ENCODE peak calls at places on chromosomes 3 and 15, in six cellular contexts. One of them, this sample, is unnamed.

GRCh38 chr3:126313580-126314304 is 43.5 kb downstream of the KLF15 start:
- DNase-seq in HAP-1: no peak
- DNase-seq in HT1080: no peak
- DNase-seq in AG08396: no peak
- DNase-seq in activated T-cell treated with anti-CD3 and anti-CD28 coated beads for 4 hours: no peak
- DNase-seq in Peyer's patch: no peak
- DNase-seq in this sample: no peak

GRCh38 chr3:62940763-62941632 is 65.8 kb upstream of the CADPS start:
- DNase-seq in AG08396: no peak
- DNase-seq in HT1080: peak; percentile 74
- DNase-seq in activated T-cell treated with anti-CD3 and anti-CD28 coated beads for 4 hours: no peak
- DNase-seq in HAP-1: peak; percentile 84
- DNase-seq in Peyer's patch: no peak
- DNase-seq in this sample: no peak

GRCh38 chr3:169790687-169791429 is 17.7 kb downstream of the MYNN start:
- DNase-seq in HT1080: peak; percentile 77
- DNase-seq in AG08396: no peak
- DNase-seq in activated T-cell treated with anti-CD3 and anti-CD28 coated beads for 4 hours: no peak
- DNase-seq in Peyer's patch: no peak
- DNase-seq in HAP-1: no peak
- DNase-seq in this sample: no peak

GRCh38 chr15:90885432-90886290 is 1.4 kb downstream of the FES start:
- DNase-seq in activated T-cell treated with anti-CD3 and anti-CD28 coated beads for 4 hours: peak; percentile 77
- DNase-seq in HAP-1: peak; percentile 70
- DNase-seq in AG08396: peak; percentile 82
- DNase-seq in Peyer's patch: peak; percentile 91
- DNase-seq in HT1080: peak; percentile 58
- DNase-seq in this sample: no peak

GRCh38 chr3:58260261-58260731 is 22.7 kb downstream of the ABHD6 start:
- DNase-seq in Peyer's patch: no peak
- DNase-seq in HAP-1: no peak
- DNase-seq in HT1080: peak; percentile 95
- DNase-seq in activated T-cell treated with anti-CD3 and anti-CD28 coated beads for 4 hours: no peak
- DNase-seq in AG08396: peak; percentile 75
- DNase-seq in this sample: no peak

GRCh38 chr3:177169936-177170722 is 27.2 kb downstream of the TBL1XR1 start:
- DNase-seq in activated T-cell treated with anti-CD3 and anti-CD28 coated beads for 4 hours: no peak
- DNase-seq in Peyer's patch: no peak
- DNase-seq in AG08396: no peak
- DNase-seq in HT1080: no peak
- DNase-seq in HAP-1: no peak
- DNase-seq in this sample: no peak

GRCh38 chr3:42229266-42229941 is 36.6 kb downstream of the CCK start:
- DNase-seq in AG08396: no peak
- DNase-seq in HT1080: no peak
- DNase-seq in Peyer's patch: no peak
- DNase-seq in HAP-1: no peak
- DNase-seq in activated T-cell treated with anti-CD3 and anti-CD28 coated beads for 4 hours: no peak
- DNase-seq in this sample: no peak

GRCh38 chr3:105414841-105415240 is 48.1 kb downstream of the ALCAM start:
- DNase-seq in HAP-1: no peak
- DNase-seq in activated T-cell treated with anti-CD3 and anti-CD28 coated beads for 4 hours: no peak
- DNase-seq in Peyer's patch: no peak
- DNase-seq in AG08396: no peak
- DNase-seq in HT1080: no peak
- DNase-seq in this sample: no peak

GRCh38 chr15:33029247-33029646 is 165.3 kb downstream of the FMN1 start:
- DNase-seq in HAP-1: no peak
- DNase-seq in AG08396: no peak
- DNase-seq in HT1080: no peak
- DNase-seq in Peyer's patch: no peak
- DNase-seq in activated T-cell treated with anti-CD3 and anti-CD28 coated beads for 4 hours: no peak
- DNase-seq in this sample: no peak

GRCh38 chr15:55615445-55615844 is 27.3 kb upstream of the PYGO1 start:
- DNase-seq in Peyer's patch: no peak
- DNase-seq in HAP-1: no peak
- DNase-seq in activated T-cell treated with anti-CD3 and anti-CD28 coated beads for 4 hours: no peak
- DNase-seq in HT1080: no peak
- DNase-seq in AG08396: no peak
- DNase-seq in this sample: no peak

GRCh38 chr15:88242586-88242985 is 14.0 kb downstream of the NTRK3 start:
- DNase-seq in HAP-1: no peak
- DNase-seq in activated T-cell treated with anti-CD3 and anti-CD28 coated beads for 4 hours: no peak
- DNase-seq in Peyer's patch: no peak
- DNase-seq in HT1080: no peak
- DNase-seq in AG08396: no peak
- DNase-seq in this sample: no peak

This sample was measured in amygdala.